ENCODE peak calls at places on chromosomes 5 and 9, in ten cellular contexts. One of them, this sample, is unnamed. For H3K36me3, the result is how much of the 10 kb centered on the place peaks cover.

GRCh38 chr5:140828402-140828737 is 610 bp downstream of the PCDHA6 start:
- DNase-seq in sigmoid colon: no peak
- DNase-seq in neural progenitor cell: no peak
- DNase-seq in HAP-1: no peak
- DNase-seq in heart left ventricle: no peak
- DNase-seq in A673: peak
- DNase-seq in fibroblast of lung: no peak
- DNase-seq in H7: no peak
- DNase-seq in upper lobe of right lung: no peak
- DNase-seq in left ventricle myocardium inferior: no peak
- DNase-seq in this sample: no peak

GRCh38 chr9:2723666-2724065 is 6.4 kb downstream of the KCNV2 start:
- DNase-seq in H7: no peak
- DNase-seq in neural progenitor cell: no peak
- DNase-seq in HAP-1: peak
- DNase-seq in upper lobe of right lung: no peak
- DNase-seq in fibroblast of lung: no peak
- DNase-seq in sigmoid colon: no peak
- DNase-seq in left ventricle myocardium inferior: no peak
- DNase-seq in heart left ventricle: no peak
- DNase-seq in A673: no peak
- DNase-seq in this sample: no peak

GRCh38 chr5:180331647-180331950 is 21.5 kb downstream of the GFPT2 start:
- DNase-seq in A673: no peak
- DNase-seq in fibroblast of lung: no peak
- DNase-seq in left ventricle myocardium inferior: no peak
- DNase-seq in HAP-1: no peak
- DNase-seq in upper lobe of right lung: no peak
- DNase-seq in heart left ventricle: peak
- DNase-seq in H7: peak
- DNase-seq in neural progenitor cell: peak
- DNase-seq in sigmoid colon: no peak
- DNase-seq in this sample: no peak

GRCh38 chr5:154972476-154973080 is 31.7 kb downstream of the MRPL22 start:
- DNase-seq in H7: peak
- DNase-seq in A673: peak
- DNase-seq in sigmoid colon: no peak
- DNase-seq in upper lobe of right lung: no peak
- DNase-seq in neural progenitor cell: peak
- DNase-seq in fibroblast of lung: peak
- DNase-seq in HAP-1: peak
- DNase-seq in left ventricle myocardium inferior: no peak
- DNase-seq in heart left ventricle: no peak
- DNase-seq in this sample: peak

GRCh38 chr5:72265032-72265903 is 54.8 kb downstream of the MRPS27 start:
- DNase-seq in neural progenitor cell: no peak
- DNase-seq in sigmoid colon: no peak
- DNase-seq in heart left ventricle: no peak
- DNase-seq in HAP-1: no peak
- DNase-seq in left ventricle myocardium inferior: no peak
- DNase-seq in A673: no peak
- DNase-seq in H7: no peak
- DNase-seq in upper lobe of right lung: no peak
- DNase-seq in fibroblast of lung: no peak
- DNase-seq in this sample: peak

GRCh38 chr9:123927625-123928308 is 2.2 kb downstream of the DENND1A start:
- DNase-seq in upper lobe of right lung: no peak
- DNase-seq in HAP-1: no peak
- DNase-seq in H7: no peak
- DNase-seq in left ventricle myocardium inferior: no peak
- DNase-seq in neural progenitor cell: no peak
- DNase-seq in sigmoid colon: no peak
- DNase-seq in heart left ventricle: no peak
- DNase-seq in A673: peak
- DNase-seq in fibroblast of lung: peak
- DNase-seq in this sample: no peak

GRCh38 chr5:147384346-147385193 is 125.3 kb downstream of the DPYSL3 start:
- DNase-seq in sigmoid colon: no peak
- DNase-seq in HAP-1: no peak
- DNase-seq in A673: peak
- DNase-seq in heart left ventricle: no peak
- DNase-seq in neural progenitor cell: peak
- DNase-seq in left ventricle myocardium inferior: no peak
- DNase-seq in fibroblast of lung: no peak
- DNase-seq in upper lobe of right lung: no peak
- DNase-seq in H7: no peak
- DNase-seq in this sample: no peak

GRCh38 chr5:123389794-123390193 is 33.4 kb downstream of the CEP120 start:
- DNase-seq in H7: no peak
- DNase-seq in A673: no peak
- DNase-seq in left ventricle myocardium inferior: no peak
- DNase-seq in upper lobe of right lung: no peak
- DNase-seq in HAP-1: no peak
- DNase-seq in fibroblast of lung: no peak
- DNase-seq in sigmoid colon: no peak
- DNase-seq in heart left ventricle: no peak
- DNase-seq in neural progenitor cell: no peak
- DNase-seq in this sample: no peak

GRCh38 chr9:81132318-81132717 is 557.0 kb downstream of the TLE1 start:
- DNase-seq in HAP-1: no peak
- DNase-seq in A673: no peak
- DNase-seq in left ventricle myocardium inferior: no peak
- DNase-seq in heart left ventricle: no peak
- DNase-seq in H7: no peak
- DNase-seq in neural progenitor cell: no peak
- DNase-seq in upper lobe of right lung: no peak
- DNase-seq in fibroblast of lung: no peak
- DNase-seq in sigmoid colon: no peak
- DNase-seq in this sample: no peak

GRCh38 chr5:38456657-38457056 is 99.8 kb downstream of the LIFR start:
- DNase-seq in heart left ventricle: no peak
- DNase-seq in neural progenitor cell: no peak
- DNase-seq in HAP-1: no peak
- DNase-seq in upper lobe of right lung: no peak
- DNase-seq in H7: no peak
- DNase-seq in sigmoid colon: no peak
- DNase-seq in fibroblast of lung: no peak
- DNase-seq in left ventricle myocardium inferior: no peak
- DNase-seq in A673: no peak
- DNase-seq in this sample: no peak

GRCh38 chr9:114396558-114397218 is 8.9 kb upstream of the AKNA start:
- DNase-seq in left ventricle myocardium inferior: no peak
- DNase-seq in fibroblast of lung: peak
- DNase-seq in HAP-1: peak
- DNase-seq in sigmoid colon: peak
- DNase-seq in A673: peak
- DNase-seq in neural progenitor cell: peak
- DNase-seq in H7: peak
- DNase-seq in upper lobe of right lung: no peak
- DNase-seq in heart left ventricle: no peak
- DNase-seq in this sample: no peak

GRCh38 chr9:20178197-20178596 is 389.4 kb upstream of the SLC24A2 start:
- DNase-seq in A673: no peak
- DNase-seq in upper lobe of right lung: no peak
- DNase-seq in left ventricle myocardium inferior: no peak
- DNase-seq in neural progenitor cell: no peak
- DNase-seq in fibroblast of lung: no peak
- DNase-seq in H7: no peak
- DNase-seq in sigmoid colon: no peak
- DNase-seq in HAP-1: no peak
- DNase-seq in heart left ventricle: no peak
- DNase-seq in this sample: no peak
- H3K36me3 ChIP-seq in A673: under half
- H3K36me3 ChIP-seq in upper lobe of right lung: under half
- H3K36me3 ChIP-seq in left ventricle myocardium inferior: under half
- H3K36me3 ChIP-seq in neural progenitor cell: under half
- H3K36me3 ChIP-seq in fibroblast of lung: under half
- H3K36me3 ChIP-seq in H7: under half
- H3K36me3 ChIP-seq in sigmoid colon: under half
- H3K36me3 ChIP-seq in HAP-1: under half
- H3K36me3 ChIP-seq in heart left ventricle: under half
- H3K36me3 ChIP-seq in this sample: under half

DNA sequence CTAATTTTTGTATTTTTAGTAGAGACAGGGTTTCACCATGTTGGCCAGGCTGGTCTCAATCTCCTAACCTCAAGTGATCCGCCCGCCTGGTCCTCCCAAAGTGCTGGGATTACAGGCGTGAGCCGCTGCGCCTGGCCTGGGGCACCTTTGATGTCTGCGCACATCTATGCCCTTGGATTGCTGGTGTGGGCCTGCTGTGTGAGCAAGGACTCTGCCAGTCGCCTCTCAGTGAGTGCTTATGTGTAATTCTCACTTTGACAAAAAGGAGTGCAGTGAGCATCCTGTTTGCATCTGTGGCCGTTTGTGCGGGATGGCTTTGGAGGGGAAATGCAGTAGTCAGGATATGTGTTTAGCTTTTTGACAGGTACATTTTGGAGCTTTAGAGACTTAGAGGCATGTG is 9.4 kb downstream of the WDR5 start:
- DNase-seq in H7: no peak
- DNase-seq in heart left ventricle: no peak
- DNase-seq in upper lobe of right lung: no peak
- DNase-seq in left ventricle myocardium inferior: no peak
- DNase-seq in fibroblast of lung: no peak
- DNase-seq in A673: no peak
- DNase-seq in HAP-1: no peak
- DNase-seq in neural progenitor cell: no peak
- DNase-seq in sigmoid colon: no peak
- DNase-seq in this sample: no peak
- H3K36me3 ChIP-seq in H7: half or more
- H3K36me3 ChIP-seq in heart left ventricle: half or more
- H3K36me3 ChIP-seq in upper lobe of right lung: half or more
- H3K36me3 ChIP-seq in left ventricle myocardium inferior: half or more
- H3K36me3 ChIP-seq in fibroblast of lung: under half
- H3K36me3 ChIP-seq in A673: half or more
- H3K36me3 ChIP-seq in HAP-1: half or more
- H3K36me3 ChIP-seq in neural progenitor cell: under half
- H3K36me3 ChIP-seq in sigmoid colon: half or more
- H3K36me3 ChIP-seq in this sample: half or more

GRCh38 chr5:177232358-177232757 is 71.2 kb downstream of the RAB24 start:
- DNase-seq in sigmoid colon: no peak
- DNase-seq in HAP-1: no peak
- DNase-seq in neural progenitor cell: no peak
- DNase-seq in fibroblast of lung: no peak
- DNase-seq in left ventricle myocardium inferior: no peak
- DNase-seq in H7: no peak
- DNase-seq in A673: peak
- DNase-seq in upper lobe of right lung: no peak
- DNase-seq in heart left ventricle: no peak
- DNase-seq in this sample: no peak
- H3K36me3 ChIP-seq in sigmoid colon: under half
- H3K36me3 ChIP-seq in HAP-1: under half
- H3K36me3 ChIP-seq in neural progenitor cell: under half
- H3K36me3 ChIP-seq in fibroblast of lung: under half
- H3K36me3 ChIP-seq in left ventricle myocardium inferior: under half
- H3K36me3 ChIP-seq in H7: under half
- H3K36me3 ChIP-seq in A673: under half
- H3K36me3 ChIP-seq in upper lobe of right lung: under half
- H3K36me3 ChIP-seq in heart left ventricle: under half
- H3K36me3 ChIP-seq in this sample: under half

DNA sequence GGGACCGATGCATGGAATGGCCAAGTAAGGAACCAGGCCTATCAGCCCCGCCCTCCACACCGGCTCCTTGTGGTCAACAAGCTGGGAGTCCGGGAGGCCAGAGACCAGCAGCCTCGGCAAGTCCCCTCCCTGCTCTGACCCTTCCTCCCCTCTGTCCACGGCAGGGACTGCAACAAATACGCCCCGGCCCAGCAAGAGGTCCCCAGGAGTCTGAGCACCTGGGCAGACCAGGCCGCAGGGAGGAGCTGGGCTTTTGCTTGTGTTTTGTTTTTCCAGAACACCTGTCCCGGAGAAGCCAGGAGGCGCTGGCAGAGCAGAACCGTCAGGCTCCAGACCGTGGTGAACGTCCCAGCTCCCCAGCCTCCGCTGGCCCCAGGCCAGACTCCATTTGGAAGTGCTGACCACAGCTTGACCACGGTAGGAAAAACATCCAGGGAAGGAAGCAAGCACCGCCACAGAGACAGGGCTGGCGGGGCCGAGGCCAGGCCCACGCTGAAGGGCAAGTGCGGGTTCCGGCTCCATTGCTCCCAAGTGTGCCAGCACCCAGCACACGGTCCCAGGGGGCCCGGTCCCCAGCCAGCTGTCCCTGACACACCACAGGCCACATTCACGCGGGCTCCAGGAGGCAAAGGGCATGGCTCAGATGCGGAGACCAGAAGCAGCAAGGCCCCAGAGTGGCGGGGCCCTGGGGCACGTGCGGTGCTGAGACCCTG is 56.6 kb downstream of the VAV2 start:
- DNase-seq in neural progenitor cell: no peak
- DNase-seq in A673: no peak
- DNase-seq in fibroblast of lung: peak
- DNase-seq in upper lobe of right lung: no peak
- DNase-seq in H7: no peak
- DNase-seq in HAP-1: no peak
- DNase-seq in left ventricle myocardium inferior: peak
- DNase-seq in sigmoid colon: peak
- DNase-seq in heart left ventricle: peak
- DNase-seq in this sample: no peak
- H3K36me3 ChIP-seq in neural progenitor cell: under half
- H3K36me3 ChIP-seq in A673: under half
- H3K36me3 ChIP-seq in fibroblast of lung: under half
- H3K36me3 ChIP-seq in upper lobe of right lung: under half
- H3K36me3 ChIP-seq in H7: under half
- H3K36me3 ChIP-seq in HAP-1: under half
- H3K36me3 ChIP-seq in left ventricle myocardium inferior: under half
- H3K36me3 ChIP-seq in sigmoid colon: under half
- H3K36me3 ChIP-seq in heart left ventricle: under half
- H3K36me3 ChIP-seq in this sample: under half

GRCh38 chr5:149907828-149908227 is 36.8 kb downstream of the PDE6A start:
- DNase-seq in fibroblast of lung: no peak
- DNase-seq in sigmoid colon: no peak
- DNase-seq in neural progenitor cell: no peak
- DNase-seq in H7: no peak
- DNase-seq in left ventricle myocardium inferior: no peak
- DNase-seq in heart left ventricle: no peak
- DNase-seq in upper lobe of right lung: no peak
- DNase-seq in HAP-1: no peak
- DNase-seq in A673: no peak
- DNase-seq in this sample: no peak
- H3K36me3 ChIP-seq in fibroblast of lung: under half
- H3K36me3 ChIP-seq in sigmoid colon: under half
- H3K36me3 ChIP-seq in neural progenitor cell: under half
- H3K36me3 ChIP-seq in H7: under half
- H3K36me3 ChIP-seq in left ventricle myocardium inferior: under half
- H3K36me3 ChIP-seq in heart left ventricle: under half
- H3K36me3 ChIP-seq in upper lobe of right lung: under half
- H3K36me3 ChIP-seq in HAP-1: under half
- H3K36me3 ChIP-seq in A673: under half
- H3K36me3 ChIP-seq in this sample: under half